ENCODE peak calls at places on chromosomes 5 and 9, in four cellular contexts. Y, E, K and P are unnamed samples.

GRCh38 chr9:124671861-124672260 is 99.2 kb downstream of the NR6A1 start:
- DNase-seq in Y (no peak), E (no peak), K (no peak), P (no peak)

GRCh38 chr9:114385412-114386181 is 2.2 kb downstream of the AKNA start:
- DNase-seq in Y (peak), K (peak), E (no peak), P (peak)

GRCh38 chr5:32278403-32278802 is 34.3 kb downstream of the MTMR12 start:
- DNase-seq in Y (peak), E (no peak), K (no peak), P (no peak)

GRCh38 chr5:93746406-93747056 is 5.1 kb upstream of the POU5F2 start:
- DNase-seq in K (no peak), E (no peak), Y (no peak), P (no peak)

GRCh38 chr5:97406950-97407676 is 224.1 kb upstream of the RIOK2 start:
- DNase-seq in E (peak), Y (no peak), K (no peak), P (no peak)

GRCh38 chr9:83965350-83966208 is 14.4 kb downstream of the HNRNPK start:
- DNase-seq in E (no peak), K (no peak), Y (no peak), P (no peak)

GRCh38 chr5:145562931-145563330 is 272.2 kb downstream of the PRELID2 start:
- DNase-seq in Y (no peak), E (no peak), K (no peak), P (no peak)

GRCh38 chr5:178854284-178854683 is 5.5 kb upstream of the ZNF354B start:
- DNase-seq in K (no peak), Y (no peak), E (no peak), P (no peak)